ENCODE peak calls at places on chromosomes 6 and 20, in five cellular contexts. J is fibroblast of lung, B is neuronal stem cell, V is psoas muscle, F is pancreas. S is an unnamed sample. For H3K4me1, the result is how much of the 10 kb centered on the place peaks cover.

GRCh38 chr20:52291109-52291508 is 99.5 kb upstream of the ZFP64 start:
- DNase-seq in J (no peak), B (peak), V (no peak), F (no peak), S (no peak)

GRCh38 chr6:109781001-109781400 is 89.9 kb downstream of the FIG4 start:
- DNase-seq in J (no peak), B (no peak), V (no peak), F (no peak), S (no peak)

GRCh38 chr6:96304997-96305396 is 216.6 kb upstream of the UFL1 start:
- DNase-seq in J (no peak), B (no peak), V (no peak), F (no peak), S (no peak)

GRCh38 chr20:56454754-56455153 is 13.7 kb upstream of the RTF2 start:
- DNase-seq in J (no peak), B (no peak), V (no peak), F (no peak), S (no peak)

GRCh38 chr6:46015119-46015968 is at the start of gene CLIC5:
- DNase-seq in J (no peak), B (no peak), V (peak), F (peak), S (peak)

GRCh38 chr6:18154507-18155272 is at the start of gene TPMT:
- DNase-seq in J (no peak), B (no peak), V (peak), F (peak), S (no peak)

GRCh38 chr20:50336631-50337030 is 146.0 kb downstream of the CEBPB start:
- DNase-seq in J (no peak), B (no peak), V (no peak), F (no peak), S (no peak)

GRCh38 chr6:45566882-45567281 is 189.1 kb upstream of the SUPT3H start:
- DNase-seq in J (no peak), B (peak), V (no peak), F (no peak), S (no peak)

GRCh38 chr20:39835040-39835842 is 853.8 kb downstream of the MAFB start:
- DNase-seq in J (no peak), B (no peak), V (peak), F (no peak), S (no peak)

GRCh38 chr20:62053465-62054196 is 12.1 kb downstream of the TAF4 start:
- DNase-seq in J (no peak), B (no peak), V (no peak), F (peak), S (no peak)

GRCh38 chr6:15246217-15247211 is 645 bp downstream of the JARID2 start:
- DNase-seq in J (peak), B (no peak), V (no peak), F (no peak), S (no peak)

GRCh38 chr6:3773696-3774298 is 22.3 kb upstream of the PXDC1 start:
- DNase-seq in J (peak), B (no peak), V (peak), F (no peak), S (peak)

GRCh38 chr6:99270852-99271251 is 78.6 kb downstream of the FAXC start:
- DNase-seq in J (peak), B (no peak), V (no peak), F (no peak), S (no peak)

GRCh38 chr6:11263185-11263817 is 30.8 kb upstream of the NEDD9 start:
- DNase-seq in J (peak), B (no peak), V (peak), F (no peak), S (no peak)

GRCh38 chr20:62732356-62732755 is 23.7 kb downstream of the NTSR1 start:
- DNase-seq in J (no peak), B (no peak), V (no peak), F (no peak), S (no peak)

GRCh38 chr6:110816677-110817076 is 1.4 kb upstream of the CDK19 start:
- DNase-seq in J (no peak), B (no peak), V (no peak), F (no peak), S (no peak)

GRCh38 chr6:96522469-96523009 is 933 bp downstream of the UFL1 start:
- DNase-seq in J (peak), B (no peak), V (no peak), F (no peak), S (no peak)

GRCh38 chr20:34037121-34037520 is 43.4 kb downstream of the RALY start:
- DNase-seq in J (no peak), B (no peak), V (no peak), F (no peak), S (no peak)

GRCh38 chr6:47288245-47289090 is 21.2 kb downstream of the TNFRSF21 start:
- DNase-seq in J (no peak), B (no peak), V (no peak), F (no peak), S (no peak)

GRCh38 chr20:32114305-32114960 is 4.9 kb downstream of the TM9SF4 start:
- DNase-seq in J (no peak), B (no peak), V (no peak), F (no peak), S (no peak)

GRCh38 chr6:84018453-84019061 is 15.0 kb upstream of the MRAP2 start:
- DNase-seq in J (no peak), B (no peak), V (no peak), F (no peak), S (no peak)

GRCh38 chr6:127561660-127562059 is 15.3 kb upstream of the C6orf58 start:
- DNase-seq in J (peak), B (no peak), V (no peak), F (no peak), S (no peak)

GRCh38 chr6:85419046-85419759 is 30.7 kb upstream of the NT5E start:
- DNase-seq in J (no peak), B (no peak), V (no peak), F (no peak), S (no peak)

GRCh38 chr20:39716796-39717341 is 754.7 kb downstream of the DHX35 start:
- DNase-seq in J (no peak), B (no peak), V (no peak), F (no peak), S (no peak)

GRCh38 chr6:148317739-148318138 is 24.9 kb upstream of the SASH1 start:
- DNase-seq in J (no peak), B (no peak), V (no peak), F (no peak), S (no peak)

GRCh38 chr20:49283176-49283702 is 5.4 kb upstream of the ZNFX1 start:
- DNase-seq in J (no peak), B (no peak), V (no peak), F (no peak), S (no peak)

GRCh38 chr20:61857414-61857775 is 208.3 kb downstream of the TAF4 start:
- DNase-seq in J (no peak), B (no peak), V (no peak), F (no peak), S (no peak)

GRCh38 chr6:158244373-158244772 is 67.9 kb upstream of the TULP4 start:
- DNase-seq in J (no peak), B (no peak), V (no peak), F (no peak), S (no peak)
- H3K4me3 ChIP-seq in J (no peak), B (no peak), V (no peak), F (no peak), S (no peak)

DNA sequence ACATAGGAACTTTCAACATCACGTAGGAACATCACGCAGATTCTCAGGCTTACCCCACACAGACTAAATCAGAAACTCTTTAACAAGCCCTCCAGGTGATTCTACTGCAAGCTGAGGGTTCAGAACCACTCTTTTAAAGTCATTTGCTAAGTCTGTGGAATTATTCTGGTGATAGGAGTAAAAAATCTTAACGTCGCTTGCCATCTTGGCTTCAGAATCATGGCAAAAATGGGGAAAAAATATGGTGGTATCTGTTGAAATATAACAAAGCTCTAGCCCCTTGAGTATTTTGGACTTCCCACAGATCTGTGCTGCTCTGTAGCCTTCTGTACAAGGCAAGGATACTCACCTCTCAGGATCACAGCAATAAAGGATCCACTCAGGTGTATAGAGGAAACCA is 17.4 kb downstream of the FOXO3 start:
- DNase-seq in J (no peak), B (no peak), V (no peak), F (no peak), S (no peak)
- H3K4me1 ChIP-seq in J (under half), B (under half), V (half or more), F (half or more), S (under half)

GRCh38 chr20:9506337-9506821 is 8.0 kb upstream of the LAMP5 start:
- DNase-seq in J (no peak), B (no peak), V (no peak), F (no peak), S (no peak)
- H3K4me3 ChIP-seq in J (no peak), B (no peak), V (peak), F (peak), S (no peak)

DNA sequence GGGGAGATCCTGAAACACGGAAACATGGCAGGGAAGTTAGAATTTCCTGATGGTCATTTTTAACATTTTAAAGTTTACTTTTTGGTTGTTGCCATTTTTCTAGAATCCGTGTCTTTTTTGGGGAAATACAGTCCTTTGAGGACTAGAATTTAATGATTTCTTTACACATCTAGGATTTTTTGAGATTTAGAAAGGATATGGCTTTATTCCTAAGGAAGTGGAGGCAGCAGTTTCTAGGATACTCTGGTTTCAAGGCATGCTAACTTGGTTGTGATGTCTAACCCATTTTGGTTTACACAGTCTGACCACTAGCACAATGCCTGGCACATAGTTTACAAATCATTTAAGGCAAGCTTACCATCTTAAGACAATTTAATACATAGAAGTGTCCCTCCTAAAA is 1.1 kb upstream of the ZBTB2 start:
- DNase-seq in J (no peak), B (no peak), V (no peak), F (no peak), S (no peak)
- H3K4me1 ChIP-seq in J (under half), B (under half), V (under half), F (under half), S (under half)